ENCODE peak calls at places on chromosomes 2 and 18, in seven cellular contexts. L is SK-N-SH, B is heart right ventricle, Y is neural progenitor cell, H is A549, X is transverse colon, E is upper lobe of left lung. T is an unnamed sample. For H3K4me1, the result is how much of the 10 kb centered on the place peaks cover.

GRCh38 chr2:131125195-131125757 is 20.1 kb downstream of the PLEKHB2 start:
- DNase-seq in Y (no peak), H (no peak), L (no peak), B (no peak), X (no peak), E (no peak), T (no peak)

GRCh38 chr2:15170068-15170775 is 390.9 kb downstream of the NBAS start:
- DNase-seq in Y (no peak), B (no peak), X (no peak), H (no peak), L (peak), E (no peak), T (peak)

GRCh38 chr2:85145116-85145820 is 12.1 kb downstream of the TCF7L1 start:
- DNase-seq in X (no peak), Y (no peak), B (no peak), E (no peak), L (no peak), H (no peak), T (no peak)

GRCh38 chr2:144860421-144860820 is 340.5 kb upstream of the ZEB2 start:
- DNase-seq in E (no peak), Y (no peak), B (no peak), X (no peak), L (no peak), H (no peak), T (no peak)

GRCh38 chr2:164913640-164914346 is 41.5 kb downstream of the SLC38A11 start:
- DNase-seq in Y (no peak), H (no peak), B (no peak), L (no peak), E (no peak), X (no peak), T (peak)

GRCh38 chr2:96927420-96928171 is 57.7 kb upstream of the SEMA4C start:
- DNase-seq in E (peak), H (no peak), L (no peak), X (peak), Y (no peak), B (peak), T (peak)

GRCh38 chr2:101956465-101957030 is 35.2 kb upstream of the IL1R2 start:
- DNase-seq in L (no peak), H (no peak), B (no peak), Y (no peak), E (no peak), X (no peak), T (no peak)

GRCh38 chr2:132253496-132254305 is 91.9 kb upstream of the ANKRD30BL start:
- DNase-seq in Y (no peak), H (no peak), X (no peak), E (peak), L (no peak), B (no peak), T (no peak)

GRCh38 chr18:3985664-3986063 is 469.4 kb downstream of the DLGAP1 start:
- DNase-seq in L (no peak), H (no peak), Y (no peak), X (no peak), B (no peak), E (no peak), T (peak)

GRCh38 chr18:77093584-77093983 is 39.0 kb downstream of the MBP start:
- DNase-seq in E (no peak), L (no peak), Y (no peak), B (no peak), X (no peak), H (no peak), T (no peak)

GRCh38 chr18:58676270-58676669 is 5.0 kb downstream of the MALT1 start:
- DNase-seq in E (no peak), L (no peak), Y (no peak), H (no peak), X (no peak), B (no peak), T (no peak)

GRCh38 chr2:42722328-42723190 is 41.4 kb downstream of the OXER1 start:
- DNase-seq in X (peak), H (no peak), E (no peak), B (no peak), L (no peak), Y (peak), T (peak)

GRCh38 chr2:11103984-11104793 is 51.1 kb upstream of the SLC66A3 start:
- DNase-seq in Y (no peak), X (peak), L (no peak), B (no peak), H (no peak), E (no peak), T (no peak)

GRCh38 chr2:130388221-130388907 is 32.5 kb downstream of the PTPN18 start:
- DNase-seq in B (no peak), E (no peak), H (no peak), Y (no peak), X (no peak), L (no peak), T (peak)

GRCh38 chr2:240956161-240956934 is 42.1 kb upstream of the SNED1 start:
- DNase-seq in B (no peak), H (no peak), E (peak), X (no peak), L (peak), Y (no peak), T (no peak)

GRCh38 chr2:30152385-30152784 is 5.6 kb downstream of the YPEL5 start:
- DNase-seq in H (no peak), L (peak), X (no peak), E (no peak), B (no peak), Y (no peak), T (no peak)

GRCh38 chr2:35973737-35974132 is 381.8 kb upstream of the CRIM1 start:
- DNase-seq in X (no peak), H (no peak), Y (no peak), E (no peak), B (no peak), L (no peak), T (peak)

GRCh38 chr2:210442869-210443268 is 33.7 kb downstream of the LANCL1 start:
- DNase-seq in E (no peak), L (no peak), H (no peak), Y (peak), X (no peak), B (no peak), T (no peak)

GRCh38 chr2:177767768-177768167 is 304.8 kb downstream of the PDE11A start:
- DNase-seq in L (no peak), H (no peak), Y (peak), E (no peak), B (no peak), X (no peak), T (no peak)

GRCh38 chr2:174681099-174681982 is 82.9 kb downstream of the CHRNA1 start:
- DNase-seq in H (peak), L (peak), X (peak), Y (peak), B (no peak), E (no peak), T (no peak)

GRCh38 chr2:176188218-176188968 is at the start of gene HOXD1:
- DNase-seq in L (peak), B (no peak), Y (peak), H (peak), X (peak), E (peak), T (peak)

GRCh38 chr2:12929806-12930205 is 213.1 kb downstream of the TRIB2 start:
- DNase-seq in E (no peak), L (no peak), X (no peak), B (no peak), Y (peak), H (no peak), T (no peak)

DNA sequence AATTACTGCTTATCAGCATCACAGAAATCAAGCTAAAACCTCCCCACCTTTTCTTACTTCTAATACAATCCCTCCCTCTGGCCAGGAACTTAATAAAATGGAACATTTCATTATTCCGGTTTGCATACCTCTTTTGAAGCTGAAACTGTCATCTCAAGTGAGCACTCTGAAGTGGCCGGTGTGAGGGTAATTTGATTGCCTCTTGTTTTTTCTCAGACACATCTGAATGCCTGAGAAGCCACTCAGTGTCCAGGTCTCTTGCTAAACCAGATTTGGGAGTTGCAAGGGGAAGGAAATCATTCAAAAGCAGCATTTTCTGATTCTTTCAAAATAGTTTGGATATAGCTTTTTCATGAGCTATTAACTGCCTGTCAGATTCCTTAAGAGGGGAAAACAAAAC is 190.3 kb downstream of the C1D start:
- DNase-seq in Y (no peak), B (no peak), E (no peak), X (no peak), H (no peak), L (no peak), T (peak)
- H3K4me1 ChIP-seq in Y (under half), B (under half), E (under half), X (under half), H (under half), L (under half), T (under half)

DNA sequence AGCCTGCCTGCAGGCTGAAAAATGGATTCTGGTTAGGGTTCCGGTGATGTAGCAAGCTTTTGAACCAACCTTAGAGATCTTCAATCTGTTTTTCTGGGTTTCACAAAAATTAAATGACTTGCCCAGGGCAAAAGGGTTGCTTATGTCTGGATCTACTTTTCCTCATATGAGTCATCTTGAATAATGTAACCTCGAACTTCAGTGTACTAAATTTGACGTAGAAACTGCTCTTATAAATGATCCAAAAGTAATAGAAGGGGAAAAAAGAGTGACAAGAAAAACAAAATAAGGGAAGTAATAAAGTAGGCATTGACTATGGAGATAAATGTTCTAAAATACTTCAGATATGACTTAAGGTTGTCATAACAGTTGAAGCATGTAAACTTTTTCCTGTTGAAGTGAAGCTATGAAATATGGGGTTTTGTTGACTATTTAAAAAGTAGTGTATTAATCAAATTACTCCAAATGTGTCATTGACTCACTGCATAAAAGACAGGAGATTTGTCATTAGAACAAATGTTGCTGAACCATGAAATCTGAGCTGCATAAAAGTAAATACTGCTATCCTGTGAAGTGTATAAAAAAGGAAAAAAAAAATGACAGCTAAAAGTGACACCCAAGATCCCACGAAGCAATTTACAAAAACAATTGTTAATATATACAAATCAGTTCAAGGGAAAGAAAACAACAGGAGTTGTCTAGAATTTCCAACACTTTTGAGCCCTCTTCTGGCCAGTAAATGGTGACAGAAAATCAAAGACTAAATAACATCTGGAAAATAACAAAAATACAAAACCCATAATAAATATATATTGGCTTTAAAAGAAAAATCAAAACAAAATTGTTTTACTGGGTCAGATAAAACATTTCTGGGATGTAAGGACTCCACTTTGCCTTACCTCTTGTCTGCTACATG is 103.6 kb upstream of the SERPINE2 start:
- DNase-seq in H (peak), E (no peak), X (no peak), L (no peak), Y (no peak), B (no peak), T (peak)
- TF ChIP-seq CTCF in H (peak), E (no peak), X (no peak), L (peak), Y (no peak), B (no peak), T (no peak)

GRCh38 chr2:237864030-237864931 is 4.9 kb downstream of the RAMP1 start:
- DNase-seq in L (no peak), E (no peak), X (no peak), Y (no peak), B (no peak), H (no peak), T (no peak)
- H3K4me1 ChIP-seq in L (half or more), E (under half), X (under half), Y (under half), B (under half), H (under half), T (under half)

GRCh38 chr2:105297211-105297610 is 32.3 kb downstream of the TGFBRAP1 start:
- DNase-seq in B (no peak), H (no peak), L (no peak), E (no peak), X (no peak), Y (no peak), T (no peak)

GRCh38 chr2:105291981-105292380 is 37.6 kb downstream of the TGFBRAP1 start:
- DNase-seq in H (no peak), X (no peak), Y (no peak), L (no peak), E (no peak), B (no peak), T (peak)

GRCh38 chr2:105294046-105294445 is 35.5 kb downstream of the TGFBRAP1 start:
- DNase-seq in B (no peak), L (no peak), Y (no peak), X (no peak), E (no peak), H (no peak), T (no peak)

GRCh38 chr2:105296017-105296611 is 33.4 kb downstream of the TGFBRAP1 start:
- DNase-seq in Y (no peak), E (no peak), L (no peak), H (no peak), B (no peak), X (no peak), T (no peak)

DNA sequence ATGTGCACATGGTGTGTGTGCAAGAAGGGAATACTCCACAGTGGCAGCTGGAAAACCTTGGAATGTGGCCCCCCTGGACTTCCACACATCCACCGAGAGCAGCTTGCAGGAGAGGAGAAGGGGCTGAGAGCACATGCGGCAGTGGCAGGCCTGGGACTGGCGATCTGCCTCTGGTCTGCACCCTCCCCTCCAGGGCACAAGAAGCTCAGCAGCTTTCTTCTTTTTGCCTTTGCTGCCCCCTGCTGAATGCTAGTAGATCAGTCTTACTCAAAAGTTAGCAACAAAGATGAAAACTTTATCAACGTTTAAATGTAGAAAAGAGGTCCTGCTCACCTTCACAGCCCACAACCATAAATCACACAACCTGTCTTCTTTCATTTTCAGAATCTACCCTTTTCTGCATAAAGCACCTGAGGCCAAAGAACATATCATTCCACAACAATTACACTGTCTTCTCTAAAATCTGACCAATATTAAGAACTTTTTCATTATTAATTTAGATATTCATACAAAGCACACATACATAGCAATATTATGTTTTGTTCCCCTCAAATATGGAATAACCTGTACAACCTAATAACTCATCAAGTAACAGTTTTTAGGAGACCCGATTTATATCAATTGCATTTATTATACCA is 34.6 kb downstream of the TGFBRAP1 start:
- DNase-seq in Y (peak), E (no peak), B (peak), X (no peak), L (peak), H (peak), T (peak)
- TF ChIP-seq CTCF in Y (peak), E (peak), B (peak), X (peak), L (peak), H (peak), T (peak)

GRCh38 chr2:170525566-170525900 is 189.6 kb upstream of the SP5 start:
- DNase-seq in H (peak), X (peak), L (no peak), B (peak), Y (no peak), E (no peak), T (peak)
- H3K4me1 ChIP-seq in H (under half), X (under half), L (under half), B (under half), Y (under half), E (under half), T (under half)

GRCh38 chr2:238337846-238338245 is 17.5 kb downstream of the TRAF3IP1 start:
- DNase-seq in H (no peak), X (no peak), L (no peak), B (no peak), Y (no peak), E (no peak), T (no peak)
- TF ChIP-seq CTCF in H (no peak), X (no peak), L (no peak), B (no peak), Y (no peak), E (no peak), T (no peak)

GRCh38 chr2:230901006-230901405 is 24.0 kb downstream of the GPR55 start:
- DNase-seq in E (no peak), Y (no peak), B (no peak), X (peak), H (no peak), L (no peak), T (no peak)

GRCh38 chr2:230898661-230899091 is 26.4 kb downstream of the GPR55 start:
- DNase-seq in L (no peak), Y (no peak), E (no peak), B (no peak), X (peak), H (no peak), T (no peak)

GRCh38 chr2:230899287-230899686 is 25.8 kb downstream of the GPR55 start:
- DNase-seq in L (peak), Y (peak), X (peak), B (no peak), H (no peak), E (no peak), T (no peak)

GRCh38 chr2:230899786-230900185 is 25.3 kb downstream of the GPR55 start:
- DNase-seq in E (no peak), X (no peak), L (no peak), H (no peak), Y (no peak), B (no peak), T (no peak)

DNA sequence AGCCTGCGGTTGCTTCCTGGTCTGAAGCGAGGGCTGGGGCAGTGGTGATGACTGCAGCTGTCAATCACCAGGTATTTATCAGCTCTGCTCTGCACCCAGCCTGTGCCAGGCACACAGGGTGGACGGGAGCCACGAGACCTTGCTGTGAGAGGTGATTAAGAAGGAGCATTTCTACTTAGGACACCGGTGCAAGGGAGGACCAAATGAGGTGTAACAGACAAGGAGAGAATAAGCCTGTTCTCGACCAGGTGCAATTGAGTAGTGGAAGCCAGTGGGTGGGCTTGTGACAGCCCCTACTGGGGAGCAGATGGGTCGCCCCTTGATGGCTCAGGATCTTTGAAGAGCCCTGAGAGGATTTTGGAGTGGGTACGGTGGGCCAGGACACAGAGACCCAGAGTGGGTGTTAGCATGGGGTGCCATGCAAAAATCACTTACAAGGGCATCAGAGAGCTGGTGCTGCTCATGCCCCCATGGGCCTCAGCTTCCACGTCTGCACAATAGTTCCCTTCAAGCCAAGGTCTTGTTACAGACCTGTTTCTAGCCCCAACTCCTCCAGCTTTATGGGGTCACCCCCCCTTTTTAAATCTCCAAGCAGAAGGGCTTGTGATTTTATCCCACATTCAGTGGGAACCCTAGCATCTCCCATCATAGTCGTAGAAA is 24.6 kb downstream of the GPR55 start:
- DNase-seq in H (no peak), X (peak), L (no peak), B (no peak), E (no peak), Y (no peak), T (no peak)
- H3K4me1 ChIP-seq in H (under half), X (under half), L (under half), B (under half), E (under half), Y (under half), T (under half)

DNA sequence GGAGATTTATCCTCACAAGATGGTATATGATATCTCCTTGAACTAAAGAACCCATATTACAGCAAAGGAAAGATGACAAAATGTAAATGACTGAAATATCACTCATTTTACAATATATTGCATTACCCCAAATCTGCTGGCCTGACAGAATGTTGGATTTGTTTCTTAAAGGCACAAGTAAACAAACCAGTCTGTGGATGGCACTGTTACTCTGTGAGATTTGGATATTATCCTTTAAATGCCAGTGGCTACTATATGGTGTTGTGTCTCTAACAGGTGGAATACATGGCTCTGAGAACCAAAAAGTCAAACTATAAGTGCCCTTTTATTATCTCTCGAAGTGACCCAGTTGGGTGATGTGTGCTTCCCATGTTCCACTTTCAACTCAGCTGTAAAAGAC is 125.7 kb downstream of the PDE1A start:
- DNase-seq in E (no peak), L (no peak), B (no peak), Y (no peak), H (no peak), X (no peak), T (no peak)
- TF ChIP-seq CTCF in E (no peak), L (peak), B (no peak), Y (no peak), H (peak), X (no peak), T (no peak)

DNA sequence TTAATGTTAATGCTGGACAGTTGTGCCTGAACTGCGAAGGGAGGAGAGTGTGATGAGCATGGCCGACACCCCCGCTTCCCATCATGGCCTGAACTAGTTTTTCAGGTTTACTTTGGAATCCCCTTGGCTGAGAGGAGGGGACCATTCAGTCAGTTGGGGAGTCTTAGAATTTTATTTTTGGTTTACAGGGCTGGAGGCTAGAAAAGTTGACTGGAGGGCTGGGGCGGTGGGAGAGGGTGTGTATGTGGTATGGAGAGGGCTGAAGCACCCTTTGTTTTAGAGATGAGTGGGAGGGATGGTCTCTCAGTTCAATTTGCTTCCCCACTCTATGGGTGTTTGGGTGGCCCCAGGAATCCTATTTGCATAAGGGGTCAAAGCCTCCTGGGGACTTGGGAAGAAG is 20.9 kb upstream of the TEX44 start:
- DNase-seq in B (no peak), H (no peak), Y (no peak), X (no peak), L (no peak), E (no peak), T (no peak)
- H3K4me1 ChIP-seq in B (under half), H (under half), Y (under half), X (under half), L (under half), E (under half), T (under half)

GRCh38 chr2:207142461-207142860 is 23.3 kb downstream of the KLF7 start:
- DNase-seq in X (no peak), B (no peak), H (no peak), Y (no peak), E (no peak), L (no peak), T (no peak)
- TF ChIP-seq CTCF in X (no peak), B (no peak), H (no peak), Y (no peak), E (peak), L (peak), T (no peak)